ENCODE peak calls at places on chromosome 13, in four cellular contexts. S is uterus; F is substantia nigra; J is activated CD8-positive, alpha-beta T cell treated with anti-CD3 and anti-CD28 coated beads, Interleukin-2, amount 10 ng/mL, durations not matched to agents 7 days and 5 days. K is an unnamed sample.

GRCh38 chr13:80132741-80133601 is 208.0 kb downstream of the SPRY2 start:
- DNase-seq in S (peak), F (peak), J (no peak), K (no peak)

GRCh38 chr13:113651511-113652403 is 6.2 kb downstream of the ATP4B start:
- DNase-seq in F (no peak), S (peak), J (no peak), K (no peak)

GRCh38 chr13:100796463-100796862 is 121.9 kb upstream of the TMTC4 start:
- DNase-seq in F (no peak), S (no peak), J (no peak), K (no peak)

GRCh38 chr13:64127192-64127591 is 2711.5 kb upstream of the PCDH20 start:
- DNase-seq in J (no peak), F (no peak), S (no peak), K (no peak)

GRCh38 chr13:113207890-113208423 is 512 bp downstream of the PCID2 start:
- DNase-seq in J (peak), S (no peak), F (no peak), K (no peak)

GRCh38 chr13:101757446-101758039 is 305.1 kb downstream of the ITGBL1 start:
- DNase-seq in J (no peak), F (no peak), S (no peak), K (no peak)

GRCh38 chr13:100544866-100545683 is 43.5 kb downstream of the GGACT start:
- DNase-seq in S (no peak), J (no peak), F (no peak), K (no peak)

GRCh38 chr13:73216381-73216831 is 157.6 kb downstream of the KLF5 start:
- DNase-seq in F (no peak), S (no peak), J (no peak), K (no peak)

GRCh38 chr13:72645521-72645920 is 81.9 kb downstream of the MZT1 start:
- DNase-seq in S (no peak), J (no peak), F (no peak), K (no peak)

GRCh38 chr13:113357529-113357928 is 6.4 kb downstream of the GRTP1 start:
- DNase-seq in S (no peak), F (no peak), J (no peak), K (no peak)

GRCh38 chr13:80359459-80360297 is 18.8 kb upstream of the SPRY2 start:
- DNase-seq in J (no peak), S (no peak), F (no peak), K (no peak)

GRCh38 chr13:33125821-33126570 is 109.8 kb downstream of the KL start:
- DNase-seq in J (no peak), S (peak), F (no peak), K (no peak)

GRCh38 chr13:97938701-97939475 is 14.6 kb upstream of the IPO5 start:
- DNase-seq in S (no peak), F (no peak), J (no peak), K (no peak)

GRCh38 chr13:26897706-26898550 is 137.3 kb upstream of the GPR12 start:
- DNase-seq in S (no peak), F (no peak), J (no peak), K (no peak)

GRCh38 chr13:70390968-70391367 is 282.7 kb upstream of the KLHL1 start:
- DNase-seq in F (no peak), J (no peak), S (no peak), K (no peak)

GRCh38 chr13:32075150-32075851 is 43.7 kb downstream of the FRY start:
- DNase-seq in J (no peak), F (no peak), S (no peak), K (peak)

GRCh38 chr13:49125964-49126363 is 94.2 kb upstream of the MLNR start:
- DNase-seq in J (no peak), F (no peak), S (no peak), K (no peak)

GRCh38 chr13:26646603-26647002 is 89.1 kb downstream of the WASF3 start:
- DNase-seq in F (no peak), S (no peak), J (no peak), K (no peak)

GRCh38 chr13:80755925-80756324 is 415.0 kb upstream of the SPRY2 start:
- DNase-seq in J (no peak), S (no peak), F (no peak), K (no peak)

GRCh38 chr13:43304449-43304848 is 281.1 kb downstream of the DNAJC15 start:
- DNase-seq in J (no peak), S (no peak), F (no peak), K (no peak)

GRCh38 chr13:112374271-112374670 is 1.9 kb upstream of the SPACA7 start:
- DNase-seq in S (no peak), J (no peak), F (no peak), K (no peak)

GRCh38 chr13:44770951-44771350 is 194.8 kb upstream of the TSC22D1 start:
- DNase-seq in J (no peak), F (no peak), S (no peak), K (no peak)

GRCh38 chr13:110950819-110951570 is 36.1 kb upstream of the ANKRD10 start:
- DNase-seq in J (no peak), F (no peak), S (no peak), K (no peak)

GRCh38 chr13:32852568-32852967 is 163.7 kb upstream of the KL start:
- DNase-seq in J (no peak), S (no peak), F (no peak), K (no peak)

GRCh38 chr13:113842336-113843062 is 21.4 kb downstream of the GAS6 start:
- DNase-seq in S (peak), F (no peak), J (no peak), K (no peak)

GRCh38 chr13:32838985-32839384 is 177.2 kb upstream of the KL start:
- DNase-seq in S (no peak), F (no peak), J (peak), K (no peak)

GRCh38 chr13:114226088-114226487 is 8.6 kb upstream of the CDC16 start:
- DNase-seq in J (no peak), S (no peak), F (no peak), K (no peak)

GRCh38 chr13:50476579-50476978 is 366.9 kb downstream of the DLEU7 start:
- DNase-seq in J (no peak), F (no peak), S (no peak), K (no peak)

GRCh38 chr13:50122465-50122864 is 107.2 kb downstream of the KCNRG start:
- DNase-seq in J (no peak), S (no peak), F (no peak), K (no peak)

GRCh38 chr13:102569488-102569887 is 27.3 kb upstream of the TPP2 start:
- DNase-seq in F (no peak), S (no peak), J (no peak), K (no peak)

GRCh38 chr13:26957163-26957562 is 196.6 kb upstream of the GPR12 start:
- DNase-seq in S (no peak), F (no peak), J (no peak), K (no peak)

GRCh38 chr13:75226755-75227435 is 255.1 kb downstream of the TBC1D4 start:
- DNase-seq in J (no peak), F (no peak), S (no peak), K (no peak)

GRCh38 chr13:111627596-111627995 is 307.2 kb downstream of the TEX29 start:
- DNase-seq in J (no peak), S (no peak), F (no peak), K (no peak)

GRCh38 chr13:76425930-76426329 is 460.3 kb downstream of the KCTD12 start:
- DNase-seq in S (no peak), J (no peak), F (no peak), K (no peak)

K was measured in NCI-H1048.